ENCODE peak calls at places on chromosomes 5 and 9, in six cellular contexts. S, G, J, Q, R and A are unnamed samples.

GRCh38 chr5:67013719-67014118 is 182.9 kb downstream of the CD180 start:
- DNase-seq in S (no peak), G (no peak), J (no peak), Q (no peak), R (no peak), A (peak; percentile 38)

GRCh38 chr5:102561894-102562760 is 63.3 kb upstream of the SLCO6A1 start:
- DNase-seq in S (peak; percentile 8), G (no peak), J (no peak), Q (peak; percentile 53), R (peak; percentile 53), A (peak; percentile 39)

GRCh38 chr5:128290152-128290858 is 206.7 kb downstream of the SLC12A2 start:
- DNase-seq in S (no peak), G (no peak), J (no peak), Q (no peak), R (peak; percentile 47), A (peak; percentile 3)

GRCh38 chr5:1875843-1876671 is 6.7 kb downstream of the IRX4 start:
- DNase-seq in S (no peak), G (no peak), J (no peak), Q (peak; percentile 44), R (no peak), A (no peak)

GRCh38 chr5:160905285-160905684 is 53.3 kb upstream of the ATP10B start:
- DNase-seq in S (no peak), G (no peak), J (no peak), Q (no peak), R (no peak), A (no peak)

GRCh38 chr5:95261369-95262175 is 23.3 kb downstream of the MCTP1 start:
- DNase-seq in S (peak; percentile 69), G (peak; percentile 17), J (no peak), Q (no peak), R (peak; percentile 77), A (peak; percentile 73)

GRCh38 chr9:34484678-34485077 is 26.1 kb downstream of the DNAI1 start:
- DNase-seq in S (no peak), G (no peak), J (no peak), Q (no peak), R (no peak), A (no peak)

GRCh38 chr5:51279983-51280382 is 103.3 kb upstream of the ISL1 start:
- DNase-seq in S (no peak), G (no peak), J (no peak), Q (no peak), R (no peak), A (no peak)

GRCh38 chr9:127754099-127754760 is 19.1 kb upstream of the TOR2A start:
- DNase-seq in S (no peak), G (no peak), J (no peak), Q (peak; percentile 59), R (no peak), A (no peak)

GRCh38 chr5:32507738-32508434 is 63.3 kb upstream of the ZFR start:
- DNase-seq in S (peak; percentile 65), G (no peak), J (no peak), Q (no peak), R (peak; percentile 52), A (peak; percentile 95)

GRCh38 chr9:134420281-134420835 is 94.1 kb downstream of the RXRA start:
- DNase-seq in S (no peak), G (no peak), J (no peak), Q (no peak), R (no peak), A (no peak)

GRCh38 chr5:56910123-56910951 is 941 bp downstream of the SETD9 start:
- DNase-seq in S (peak; percentile 52), G (peak; percentile 14), J (no peak), Q (peak; percentile 45), R (no peak), A (no peak)

GRCh38 chr5:64811050-64811640 is 42.4 kb downstream of the CWC27 start:
- DNase-seq in S (peak; percentile 84), G (peak; percentile 30), J (no peak), Q (peak; percentile 7), R (peak; percentile 87), A (peak; percentile 86)

GRCh38 chr5:179158556-179158955 is 98.4 kb downstream of the ZNF354C start:
- DNase-seq in S (no peak), G (no peak), J (no peak), Q (no peak), R (no peak), A (no peak)

GRCh38 chr9:111632695-111633388 is 1.7 kb downstream of the DNAJC25 start:
- DNase-seq in S (no peak), G (no peak), J (no peak), Q (no peak), R (no peak), A (no peak)

GRCh38 chr9:107019216-107019615 is 156.2 kb downstream of the ZNF462 start:
- DNase-seq in S (peak; percentile 41), G (no peak), J (no peak), Q (no peak), R (peak; percentile 66), A (peak; percentile 64)

GRCh38 chr9:78592866-78593265 is 295.9 kb downstream of the PSAT1 start:
- DNase-seq in S (peak; percentile 67), G (no peak), J (no peak), Q (no peak), R (peak; percentile 60), A (no peak)

GRCh38 chr5:15499528-15500325 is at the start of gene FBXL7:
- DNase-seq in S (peak; percentile 81), G (peak; percentile 87), J (no peak), Q (peak; percentile 83), R (peak; percentile 85), A (peak; percentile 74)

GRCh38 chr5:96329886-96330531 is 103.0 kb downstream of the PCSK1 start:
- DNase-seq in S (no peak), G (no peak), J (no peak), Q (no peak), R (no peak), A (no peak)

GRCh38 chr5:161089569-161089968 is 237.6 kb upstream of the ATP10B start:
- DNase-seq in S (no peak), G (no peak), J (no peak), Q (no peak), R (no peak), A (no peak)